ENCODE peak calls at places on chromosome 20, in six cellular contexts. E, Z, G, D, T and I are unnamed samples.

GRCh38 chr20:24952376-24953203 is 3.5 kb downstream of the CST7 start:
- DNase-seq in E (no peak), Z (no peak), G (no peak), D (no peak), T (no peak), I (no peak)

GRCh38 chr20:43662943-43663655 is 3.8 kb upstream of the MYBL2 start:
- DNase-seq in E (peak), Z (no peak), G (no peak), D (no peak), T (no peak), I (peak)

GRCh38 chr20:25470045-25470444 is 62.6 kb downstream of the GINS1 start:
- DNase-seq in E (peak), Z (peak), G (peak), D (no peak), T (no peak), I (peak)

GRCh38 chr20:52760791-52761190 is 211.4 kb upstream of the TSHZ2 start:
- DNase-seq in E (no peak), Z (no peak), G (no peak), D (no peak), T (no peak), I (no peak)

GRCh38 chr20:1185781-1186334 is 1.1 kb upstream of the TMEM74B start:
- DNase-seq in E (peak), Z (peak), G (peak), D (peak), T (no peak), I (peak)

GRCh38 chr20:25077610-25078169 is 4.3 kb downstream of the VSX1 start:
- DNase-seq in E (no peak), Z (peak), G (peak), D (no peak), T (no peak), I (peak)

GRCh38 chr20:25297141-25297905 is 49.4 kb downstream of the PYGB start:
- DNase-seq in E (no peak), Z (no peak), G (no peak), D (no peak), T (no peak), I (no peak)

GRCh38 chr20:53942121-53942816 is 128.1 kb downstream of the BCAS1 start:
- DNase-seq in E (peak), Z (no peak), G (no peak), D (no peak), T (no peak), I (no peak)

GRCh38 chr20:1735417-1736089 is 78.0 kb upstream of the SIRPG start:
- DNase-seq in E (no peak), Z (no peak), G (no peak), D (no peak), T (no peak), I (no peak)

GRCh38 chr20:53996584-53997486 is 73.6 kb downstream of the BCAS1 start:
- DNase-seq in E (no peak), Z (no peak), G (no peak), D (no peak), T (no peak), I (no peak)

GRCh38 chr20:34143951-34144350 is 31.9 kb upstream of the EIF2S2 start:
- DNase-seq in E (no peak), Z (peak), G (peak), D (no peak), T (no peak), I (peak)

GRCh38 chr20:59820204-59821041 is 113.0 kb downstream of the SYCP2 start:
- DNase-seq in E (peak), Z (no peak), G (no peak), D (no peak), T (no peak), I (no peak)

GRCh38 chr20:41172296-41173140 is 35.2 kb downstream of the PLCG1 start:
- DNase-seq in E (no peak), Z (peak), G (peak), D (peak), T (no peak), I (peak)

GRCh38 chr20:51631011-51631950 is 88.8 kb upstream of the NFATC2 start:
- DNase-seq in E (peak), Z (peak), G (peak), D (peak), T (peak), I (peak)

GRCh38 chr20:63978319-63979220 is 872 bp downstream of the SAMD10 start:
- DNase-seq in E (peak), Z (no peak), G (peak), D (peak), T (no peak), I (no peak)
- H3K4me3 ChIP-seq in E (peak), Z (peak), G (peak), D (peak), T (peak), I (peak)

GRCh38 chr20:58402827-58403226 is 13.8 kb downstream of the VAPB start:
- DNase-seq in E (no peak), Z (no peak), G (no peak), D (no peak), T (no peak), I (no peak)
- H3K4me3 ChIP-seq in E (no peak), Z (no peak), G (no peak), D (no peak), T (no peak), I (no peak)

GRCh38 chr20:39050555-39050902 is 88.4 kb downstream of the DHX35 start:
- DNase-seq in E (no peak), Z (no peak), G (no peak), D (no peak), T (no peak), I (no peak)
- H3K4me3 ChIP-seq in E (no peak), Z (peak), G (peak), D (peak), T (peak), I (peak)

DNA sequence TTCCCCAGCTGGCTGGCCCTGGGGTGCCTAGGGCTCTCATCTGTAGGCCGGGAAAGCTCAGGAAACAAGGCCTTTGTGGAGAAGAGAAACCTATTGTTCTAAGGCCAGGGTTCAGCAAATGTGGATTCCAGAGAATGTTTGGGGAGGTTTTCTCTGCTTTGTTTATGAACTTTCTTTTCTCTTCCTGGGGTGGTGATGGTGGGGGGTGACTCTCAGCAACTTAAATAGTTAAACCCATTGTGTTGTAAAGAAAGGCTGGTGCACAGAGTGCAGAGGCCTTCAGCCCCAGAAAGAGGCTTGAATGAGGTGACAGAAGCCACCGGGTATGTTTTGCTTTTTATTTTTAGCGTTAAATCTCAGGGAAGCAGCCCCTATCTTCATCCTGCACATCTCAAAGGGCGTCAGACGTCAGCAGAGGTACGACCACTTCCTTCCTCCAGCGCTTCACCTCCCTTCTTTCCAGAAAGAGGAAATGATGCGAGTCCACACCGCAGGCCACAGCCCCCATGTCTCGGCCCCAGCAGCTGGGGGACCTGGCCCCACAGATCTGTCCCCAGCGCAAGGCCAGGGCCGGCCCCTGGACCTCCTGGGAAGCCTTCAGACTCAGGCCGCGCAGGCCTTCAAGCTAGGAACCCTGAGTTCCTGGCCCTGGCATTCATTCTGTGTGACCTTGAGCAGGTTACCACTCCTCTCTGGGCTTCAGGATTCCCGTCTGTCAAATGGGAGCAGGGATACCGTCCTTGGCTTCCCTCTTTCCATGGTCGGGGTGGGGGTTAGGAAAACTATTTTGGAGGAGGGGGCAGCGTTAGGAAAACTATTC is 605 bp upstream of the PPP1R16B start:
- DNase-seq in E (no peak), Z (peak), G (peak), D (peak), T (no peak), I (no peak)
- H3K4me3 ChIP-seq in E (no peak), Z (peak), G (peak), D (peak), T (no peak), I (no peak)

GRCh38 chr20:37123441-37123840 is 27.6 kb upstream of the RBL1 start:
- DNase-seq in E (no peak), Z (no peak), G (no peak), D (no peak), T (no peak), I (no peak)

GRCh38 chr20:37120497-37120896 is 24.7 kb upstream of the RBL1 start:
- DNase-seq in E (no peak), Z (no peak), G (no peak), D (no peak), T (no peak), I (no peak)

GRCh38 chr20:37114012-37114411 is 18.2 kb upstream of the RBL1 start:
- DNase-seq in E (no peak), Z (no peak), G (no peak), D (no peak), T (no peak), I (no peak)

GRCh38 chr20:37119356-37120036 is 23.7 kb upstream of the RBL1 start:
- DNase-seq in E (no peak), Z (no peak), G (no peak), D (no peak), T (no peak), I (no peak)
- H3K4me3 ChIP-seq in E (no peak), Z (no peak), G (no peak), D (no peak), T (no peak), I (no peak)

GRCh38 chr20:37821691-37822655 is 81.0 kb upstream of the VSTM2L start:
- DNase-seq in E (no peak), Z (peak), G (peak), D (no peak), T (peak), I (peak)
- H3K4me3 ChIP-seq in E (no peak), Z (no peak), G (no peak), D (no peak), T (peak), I (no peak)

GRCh38 chr20:63951398-63952209 is 4.6 kb downstream of the UCKL1 start:
- DNase-seq in E (no peak), Z (no peak), G (no peak), D (peak), T (no peak), I (no peak)
- H3K4me3 ChIP-seq in E (no peak), Z (no peak), G (no peak), D (no peak), T (no peak), I (no peak)

DNA sequence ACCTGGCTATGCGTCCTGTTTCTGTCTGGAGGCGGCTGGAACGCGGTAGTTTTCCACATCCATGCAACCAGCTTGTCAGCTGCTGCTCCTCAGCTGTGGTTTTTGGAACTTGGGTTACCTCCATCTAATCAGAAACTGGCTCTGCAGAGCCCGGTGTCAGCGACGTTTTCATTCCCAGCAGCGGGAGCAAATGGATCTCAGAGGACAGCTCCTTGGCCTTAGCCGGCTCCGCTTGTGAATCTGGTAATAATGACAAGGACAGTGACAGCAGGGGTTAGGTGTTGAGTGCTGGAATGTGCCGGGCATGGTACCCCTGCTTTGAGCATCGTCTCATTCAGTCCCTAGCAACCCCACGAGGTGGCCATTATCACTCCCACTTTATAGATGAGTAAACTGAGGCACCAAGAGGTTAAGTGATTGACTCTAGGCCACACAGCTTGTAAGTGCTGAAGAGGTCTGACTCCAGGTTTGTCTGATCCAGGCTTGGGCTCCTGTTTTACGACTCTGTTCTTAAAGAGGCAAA is 1.3 kb downstream of the SLCO4A1 start:
- DNase-seq in E (no peak), Z (no peak), G (no peak), D (no peak), T (no peak), I (peak)
- H3K4me3 ChIP-seq in E (no peak), Z (no peak), G (no peak), D (peak), T (peak), I (peak)